ENCODE peak calls at places on chromosomes 4 and X, in ten cellular contexts. One of them, this sample, is unnamed.

GRCh38 chrX:2875798-2876399 is 47.2 kb downstream of the GYG2 start:
- DNase-seq in EH: peak; percentile 20
- DNase-seq in sigmoid colon: no peak
- DNase-seq in COR-L47: no peak
- DNase-seq in psoas muscle: no peak
- DNase-seq in GM12891: no peak
- DNase-seq in activated T-helper 1 cell treated with Interleukin-2 at 50 U/mL for 16 hours: no peak
- DNase-seq in astrocyte of the spinal cord: peak; percentile 15
- DNase-seq in NCI-H1092: no peak
- DNase-seq in NCI-H446: no peak
- DNase-seq in this sample: no peak

GRCh38 chr4:152983774-152984411 is 47.8 kb downstream of the FHDC1 start:
- DNase-seq in GM12891: no peak
- DNase-seq in EH: peak; percentile 76
- DNase-seq in psoas muscle: no peak
- DNase-seq in astrocyte of the spinal cord: peak; percentile 70
- DNase-seq in NCI-H1092: no peak
- DNase-seq in activated T-helper 1 cell treated with Interleukin-2 at 50 U/mL for 16 hours: no peak
- DNase-seq in sigmoid colon: no peak
- DNase-seq in NCI-H446: no peak
- DNase-seq in COR-L47: no peak
- DNase-seq in this sample: no peak

GRCh38 chrX:23783569-23784486 is 855 bp downstream of the SAT1 start:
- DNase-seq in psoas muscle: no peak
- DNase-seq in astrocyte of the spinal cord: peak; percentile 16
- DNase-seq in sigmoid colon: no peak
- DNase-seq in EH: no peak
- DNase-seq in activated T-helper 1 cell treated with Interleukin-2 at 50 U/mL for 16 hours: no peak
- DNase-seq in NCI-H446: no peak
- DNase-seq in GM12891: no peak
- DNase-seq in NCI-H1092: no peak
- DNase-seq in COR-L47: no peak
- DNase-seq in this sample: peak; percentile 52

GRCh38 chr4:21656832-21657231 is 291.7 kb downstream of the KCNIP4 start:
- DNase-seq in COR-L47: no peak
- DNase-seq in NCI-H446: no peak
- DNase-seq in sigmoid colon: no peak
- DNase-seq in psoas muscle: no peak
- DNase-seq in NCI-H1092: no peak
- DNase-seq in EH: peak; percentile 63
- DNase-seq in astrocyte of the spinal cord: peak; percentile 74
- DNase-seq in activated T-helper 1 cell treated with Interleukin-2 at 50 U/mL for 16 hours: no peak
- DNase-seq in GM12891: no peak
- DNase-seq in this sample: no peak

GRCh38 chr4:155666701-155667537 is at the start of gene GUCY1A1:
- DNase-seq in activated T-helper 1 cell treated with Interleukin-2 at 50 U/mL for 16 hours: no peak
- DNase-seq in EH: peak; percentile 17
- DNase-seq in astrocyte of the spinal cord: peak; percentile 15
- DNase-seq in sigmoid colon: peak; percentile 82
- DNase-seq in GM12891: peak; percentile 12
- DNase-seq in NCI-H446: peak; percentile 40
- DNase-seq in psoas muscle: peak; percentile 16
- DNase-seq in COR-L47: peak; percentile 75
- DNase-seq in NCI-H1092: no peak
- DNase-seq in this sample: no peak

GRCh38 chrX:43592597-43592996 is 63.5 kb upstream of the MAOA start:
- DNase-seq in astrocyte of the spinal cord: no peak
- DNase-seq in activated T-helper 1 cell treated with Interleukin-2 at 50 U/mL for 16 hours: no peak
- DNase-seq in NCI-H446: no peak
- DNase-seq in sigmoid colon: no peak
- DNase-seq in NCI-H1092: no peak
- DNase-seq in EH: no peak
- DNase-seq in COR-L47: no peak
- DNase-seq in psoas muscle: no peak
- DNase-seq in GM12891: no peak
- DNase-seq in this sample: no peak

GRCh38 chr4:173990879-173991231 is 292.6 kb downstream of the FBXO8 start:
- DNase-seq in NCI-H446: no peak
- DNase-seq in sigmoid colon: peak; percentile 90
- DNase-seq in COR-L47: no peak
- DNase-seq in activated T-helper 1 cell treated with Interleukin-2 at 50 U/mL for 16 hours: no peak
- DNase-seq in NCI-H1092: no peak
- DNase-seq in GM12891: no peak
- DNase-seq in EH: no peak
- DNase-seq in astrocyte of the spinal cord: no peak
- DNase-seq in psoas muscle: no peak
- DNase-seq in this sample: no peak

GRCh38 chr4:185383451-185383850 is 12.3 kb downstream of the LRP2BP start:
- DNase-seq in astrocyte of the spinal cord: no peak
- DNase-seq in activated T-helper 1 cell treated with Interleukin-2 at 50 U/mL for 16 hours: no peak
- DNase-seq in EH: no peak
- DNase-seq in sigmoid colon: no peak
- DNase-seq in COR-L47: no peak
- DNase-seq in GM12891: no peak
- DNase-seq in NCI-H1092: no peak
- DNase-seq in psoas muscle: no peak
- DNase-seq in NCI-H446: no peak
- DNase-seq in this sample: no peak

GRCh38 chr4:39631700-39632079 is 7.0 kb downstream of the SMIM14 start:
- DNase-seq in NCI-H1092: no peak
- DNase-seq in activated T-helper 1 cell treated with Interleukin-2 at 50 U/mL for 16 hours: no peak
- DNase-seq in sigmoid colon: no peak
- DNase-seq in psoas muscle: no peak
- DNase-seq in EH: no peak
- DNase-seq in GM12891: no peak
- DNase-seq in COR-L47: no peak
- DNase-seq in astrocyte of the spinal cord: no peak
- DNase-seq in NCI-H446: no peak
- DNase-seq in this sample: no peak

GRCh38 chrX:103376979-103377324 is 614 bp downstream of the BEX3 start:
- DNase-seq in NCI-H446: peak; percentile 17
- DNase-seq in astrocyte of the spinal cord: no peak
- DNase-seq in EH: peak; percentile 44
- DNase-seq in COR-L47: peak; percentile 39
- DNase-seq in sigmoid colon: no peak
- DNase-seq in NCI-H1092: peak; percentile 18
- DNase-seq in psoas muscle: no peak
- DNase-seq in activated T-helper 1 cell treated with Interleukin-2 at 50 U/mL for 16 hours: no peak
- DNase-seq in GM12891: no peak
- DNase-seq in this sample: no peak

GRCh38 chr4:163493643-163494359 is 689 bp upstream of the TMA16 start:
- DNase-seq in activated T-helper 1 cell treated with Interleukin-2 at 50 U/mL for 16 hours: no peak
- DNase-seq in COR-L47: no peak
- DNase-seq in astrocyte of the spinal cord: no peak
- DNase-seq in sigmoid colon: no peak
- DNase-seq in EH: no peak
- DNase-seq in NCI-H1092: no peak
- DNase-seq in GM12891: no peak
- DNase-seq in NCI-H446: no peak
- DNase-seq in psoas muscle: no peak
- DNase-seq in this sample: no peak

GRCh38 chrX:46686003-46686645 is 72.8 kb downstream of the SLC9A7 start:
- DNase-seq in NCI-H1092: no peak
- DNase-seq in NCI-H446: peak; percentile 1
- DNase-seq in GM12891: no peak
- DNase-seq in COR-L47: peak; percentile 8
- DNase-seq in sigmoid colon: no peak
- DNase-seq in psoas muscle: no peak
- DNase-seq in astrocyte of the spinal cord: peak; percentile 19
- DNase-seq in activated T-helper 1 cell treated with Interleukin-2 at 50 U/mL for 16 hours: peak; percentile 4
- DNase-seq in EH: peak; percentile 60
- DNase-seq in this sample: peak; percentile 51

This sample was measured in CD4-positive, CD25-positive, alpha-beta regulatory T cell.